ENCODE peak calls at places on chromosomes 12 and 14, in four cellular contexts. M is GM12865; W is T-helper 17 cell; Z is CD8-positive, alpha-beta memory T cell. V is an unnamed sample.

GRCh38 chr14:59254911-59255545 is 66.6 kb downstream of the DAAM1 start:
- DNase-seq in M (peak; percentile 13), W (no peak), Z (no peak), V (no peak)

GRCh38 chr12:113149361-113150150 is at the start of gene CFAP73:
- DNase-seq in M (no peak), W (no peak), Z (no peak), V (peak; percentile 82)

GRCh38 chr14:45868377-45868776 is 615.4 kb upstream of the MIS18BP1 start:
- DNase-seq in M (peak; percentile 90), W (no peak), Z (no peak), V (no peak)

GRCh38 chr14:101355284-101355683 is 206.0 kb upstream of the DIO3 start:
- DNase-seq in M (no peak), W (no peak), Z (no peak), V (no peak)

GRCh38 chr12:53063708-53064612 is 14.1 kb downstream of the TNS2 start:
- DNase-seq in M (no peak), W (no peak), Z (no peak), V (peak; percentile 67)

GRCh38 chr14:23076785-23077408 is 18.0 kb downstream of the ACIN1 start:
- DNase-seq in M (no peak), W (no peak), Z (no peak), V (no peak)

GRCh38 chr14:91317381-91318313 is 73.1 kb upstream of the GPR68 start:
- DNase-seq in M (peak; percentile 71), W (peak; percentile 59), Z (peak; percentile 75), V (no peak)

GRCh38 chr12:47509398-47509851 is 196.4 kb downstream of the RPAP3 start:
- DNase-seq in M (no peak), W (no peak), Z (no peak), V (no peak)

GRCh38 chr14:105861985-105862465 is 335.6 kb downstream of the TMEM121 start:
- DNase-seq in M (peak; percentile 98), W (no peak), Z (peak; percentile 0), V (no peak)

GRCh38 chr14:75648066-75648838 is 12.4 kb downstream of the ERG28 start:
- DNase-seq in M (no peak), W (no peak), Z (no peak), V (no peak)

GRCh38 chr12:128818065-128819022 is 5.4 kb downstream of the SLC15A4 start:
- DNase-seq in M (peak; percentile 83), W (no peak), Z (no peak), V (no peak)

GRCh38 chr12:124463341-124463861 is 104.0 kb downstream of the NCOR2 start:
- DNase-seq in M (no peak), W (no peak), Z (no peak), V (peak; percentile 98)

GRCh38 chr14:24241829-24242443 is 487 bp downstream of the TINF2 start:
- DNase-seq in M (peak; percentile 94), W (peak; percentile 92), Z (peak; percentile 92), V (peak; percentile 93)

V was measured in WERI-Rb-1.